ENCODE peak calls at places on chromosomes 4 and X, in ten cellular contexts. One of them, this sample, is unnamed.

GRCh38 chr4:74504212-74504611 is 59.3 kb downstream of the AREG start:
- DNase-seq in upper lobe of right lung: no peak
- DNase-seq in NB4: no peak
- DNase-seq in fibroblast of mammary gland: peak; percentile 74
- DNase-seq in HFF-Myc: no peak
- DNase-seq in GM12864: no peak
- DNase-seq in choroid plexus epithelial cell: peak; percentile 86
- DNase-seq in right lobe of liver: no peak
- DNase-seq in pancreas: no peak
- DNase-seq in astrocyte of the cerebellum: peak; percentile 62
- DNase-seq in this sample: peak; percentile 40

GRCh38 chr4:137601924-137602323 is 69.6 kb upstream of the PCDH18 start:
- DNase-seq in upper lobe of right lung: no peak
- DNase-seq in NB4: no peak
- DNase-seq in fibroblast of mammary gland: no peak
- DNase-seq in HFF-Myc: no peak
- DNase-seq in GM12864: no peak
- DNase-seq in choroid plexus epithelial cell: peak; percentile 31
- DNase-seq in right lobe of liver: no peak
- DNase-seq in pancreas: no peak
- DNase-seq in astrocyte of the cerebellum: no peak
- DNase-seq in this sample: no peak

GRCh38 chr4:35063171-35063570 is 1181.1 kb downstream of the ARAP2 start:
- DNase-seq in upper lobe of right lung: no peak
- DNase-seq in NB4: no peak
- DNase-seq in fibroblast of mammary gland: no peak
- DNase-seq in HFF-Myc: no peak
- DNase-seq in GM12864: no peak
- DNase-seq in choroid plexus epithelial cell: no peak
- DNase-seq in right lobe of liver: no peak
- DNase-seq in pancreas: no peak
- DNase-seq in astrocyte of the cerebellum: no peak
- DNase-seq in this sample: no peak

GRCh38 chr4:60201052-60201673 is 999.0 kb upstream of the ADGRL3 start:
- DNase-seq in upper lobe of right lung: no peak
- DNase-seq in NB4: peak; percentile 73
- DNase-seq in fibroblast of mammary gland: peak; percentile 52
- DNase-seq in HFF-Myc: peak; percentile 35
- DNase-seq in GM12864: peak; percentile 19
- DNase-seq in choroid plexus epithelial cell: peak; percentile 69
- DNase-seq in right lobe of liver: peak; percentile 37
- DNase-seq in pancreas: peak; percentile 41
- DNase-seq in astrocyte of the cerebellum: peak; percentile 55
- DNase-seq in this sample: peak; percentile 57

GRCh38 chr4:128718793-128719192 is 90.7 kb upstream of the JADE1 start:
- DNase-seq in upper lobe of right lung: no peak
- DNase-seq in NB4: no peak
- DNase-seq in fibroblast of mammary gland: peak; percentile 28
- DNase-seq in HFF-Myc: no peak
- DNase-seq in GM12864: no peak
- DNase-seq in choroid plexus epithelial cell: peak; percentile 45
- DNase-seq in right lobe of liver: no peak
- DNase-seq in pancreas: no peak
- DNase-seq in astrocyte of the cerebellum: peak; percentile 42
- DNase-seq in this sample: peak; percentile 62

GRCh38 chrX:72394518-72395163 is 88.9 kb upstream of the CITED1 start:
- DNase-seq in upper lobe of right lung: no peak
- DNase-seq in NB4: peak; percentile 30
- DNase-seq in fibroblast of mammary gland: peak; percentile 70
- DNase-seq in HFF-Myc: no peak
- DNase-seq in GM12864: no peak
- DNase-seq in choroid plexus epithelial cell: peak; percentile 64
- DNase-seq in right lobe of liver: no peak
- DNase-seq in pancreas: no peak
- DNase-seq in astrocyte of the cerebellum: peak; percentile 24
- DNase-seq in this sample: peak; percentile 64

GRCh38 chrX:18861436-18861950 is 122.4 kb downstream of the PHKA2 start:
- DNase-seq in upper lobe of right lung: no peak
- DNase-seq in NB4: no peak
- DNase-seq in fibroblast of mammary gland: no peak
- DNase-seq in HFF-Myc: no peak
- DNase-seq in GM12864: no peak
- DNase-seq in choroid plexus epithelial cell: no peak
- DNase-seq in right lobe of liver: no peak
- DNase-seq in pancreas: no peak
- DNase-seq in astrocyte of the cerebellum: no peak
- DNase-seq in this sample: no peak

GRCh38 chrX:137695405-137695804 is 129.5 kb downstream of the ZIC3 start:
- DNase-seq in upper lobe of right lung: no peak
- DNase-seq in NB4: no peak
- DNase-seq in fibroblast of mammary gland: no peak
- DNase-seq in HFF-Myc: no peak
- DNase-seq in GM12864: no peak
- DNase-seq in choroid plexus epithelial cell: no peak
- DNase-seq in right lobe of liver: no peak
- DNase-seq in pancreas: no peak
- DNase-seq in astrocyte of the cerebellum: no peak
- DNase-seq in this sample: no peak

GRCh38 chr4:186757696-186758330 is 34.2 kb upstream of the FAT1 start:
- DNase-seq in upper lobe of right lung: no peak
- DNase-seq in NB4: no peak
- DNase-seq in fibroblast of mammary gland: no peak
- DNase-seq in HFF-Myc: peak; percentile 70
- DNase-seq in GM12864: no peak
- DNase-seq in choroid plexus epithelial cell: no peak
- DNase-seq in right lobe of liver: no peak
- DNase-seq in pancreas: no peak
- DNase-seq in astrocyte of the cerebellum: no peak
- DNase-seq in this sample: no peak

DNA sequence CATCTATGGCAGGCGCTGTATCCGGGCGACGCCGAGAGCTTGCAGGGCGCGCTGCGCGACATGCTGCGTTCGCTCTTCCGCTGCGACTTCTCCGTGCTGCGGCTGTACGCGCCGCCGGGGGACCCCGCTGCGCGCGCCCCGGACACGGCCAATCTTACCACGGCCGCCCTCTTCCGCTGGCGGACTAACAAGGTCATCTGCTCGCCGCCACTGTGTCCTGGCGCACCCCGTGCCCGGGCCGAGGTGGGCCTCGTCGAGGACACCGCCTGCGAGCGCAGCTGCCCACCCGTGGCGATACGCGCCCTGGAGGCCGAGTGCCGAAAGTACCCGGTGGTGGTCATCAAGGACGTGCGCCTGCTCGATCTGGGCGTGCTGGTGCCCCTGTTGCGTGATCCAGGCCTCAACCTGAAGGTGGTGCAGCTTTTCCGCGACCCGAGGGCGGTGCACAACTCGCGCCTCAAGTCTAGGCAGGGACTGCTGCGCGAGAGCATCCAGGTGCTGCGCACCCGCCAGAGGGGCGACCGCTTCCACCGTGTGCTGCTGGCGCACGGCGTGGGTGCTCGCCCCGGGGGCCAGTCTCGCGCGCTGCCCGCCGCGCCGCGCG is 874 bp downstream of the CHST7 start:
- DNase-seq in upper lobe of right lung: no peak
- DNase-seq in NB4: no peak
- DNase-seq in fibroblast of mammary gland: no peak
- DNase-seq in HFF-Myc: no peak
- DNase-seq in GM12864: no peak
- DNase-seq in choroid plexus epithelial cell: peak; percentile 16
- DNase-seq in right lobe of liver: peak; percentile 32
- DNase-seq in pancreas: peak; percentile 18
- DNase-seq in astrocyte of the cerebellum: no peak
- DNase-seq in this sample: no peak
- TF ChIP-seq CTCF in upper lobe of right lung: no peak
- TF ChIP-seq CTCF in NB4: no peak
- TF ChIP-seq CTCF in fibroblast of mammary gland: no peak
- TF ChIP-seq CTCF in HFF-Myc: no peak
- TF ChIP-seq CTCF in GM12864: no peak
- TF ChIP-seq CTCF in choroid plexus epithelial cell: no peak
- TF ChIP-seq CTCF in right lobe of liver: no peak
- TF ChIP-seq CTCF in pancreas: no peak
- TF ChIP-seq CTCF in astrocyte of the cerebellum: no peak
- TF ChIP-seq CTCF in this sample: no peak

DNA sequence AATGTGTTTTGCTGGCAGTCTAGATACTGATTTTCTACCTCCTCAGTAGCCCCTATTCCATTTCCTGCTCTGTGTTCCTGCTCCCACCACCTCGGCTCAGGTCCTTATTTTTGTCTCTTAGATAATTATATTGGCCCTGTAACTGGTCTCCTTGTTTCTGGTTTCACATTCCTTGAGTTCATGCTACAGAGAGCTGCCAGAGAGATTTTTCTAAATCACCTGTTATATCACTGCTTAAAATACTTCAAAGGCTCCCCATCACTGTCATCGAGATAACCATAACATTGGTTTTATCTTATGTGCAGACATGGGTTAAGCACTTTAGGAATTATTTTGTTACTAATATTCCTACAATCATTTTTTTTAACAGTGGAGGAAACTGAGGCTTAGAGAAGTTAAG is 9.6 kb downstream of the SYNPO2 start:
- DNase-seq in upper lobe of right lung: no peak
- DNase-seq in NB4: no peak
- DNase-seq in fibroblast of mammary gland: no peak
- DNase-seq in HFF-Myc: no peak
- DNase-seq in GM12864: no peak
- DNase-seq in choroid plexus epithelial cell: no peak
- DNase-seq in right lobe of liver: no peak
- DNase-seq in pancreas: no peak
- DNase-seq in astrocyte of the cerebellum: no peak
- DNase-seq in this sample: no peak
- H3K4me3 ChIP-seq in upper lobe of right lung: no peak overlapping the region
- H3K4me3 ChIP-seq in NB4: no peak overlapping the region
- H3K4me3 ChIP-seq in fibroblast of mammary gland: no peak overlapping the region
- H3K4me3 ChIP-seq in HFF-Myc: no peak overlapping the region
- H3K4me3 ChIP-seq in GM12864: no peak overlapping the region
- H3K4me3 ChIP-seq in choroid plexus epithelial cell: no peak overlapping the region
- H3K4me3 ChIP-seq in right lobe of liver: no peak overlapping the region
- H3K4me3 ChIP-seq in pancreas: no peak overlapping the region
- H3K4me3 ChIP-seq in astrocyte of the cerebellum: no peak overlapping the region
- H3K4me3 ChIP-seq in this sample: no peak overlapping the region

GRCh38 chr4:102501635-102502382 is 650 bp downstream of the NFKB1 start:
- DNase-seq in upper lobe of right lung: peak; percentile 94
- DNase-seq in NB4: peak; percentile 95
- DNase-seq in fibroblast of mammary gland: peak; percentile 72
- DNase-seq in HFF-Myc: no peak
- DNase-seq in GM12864: peak; percentile 67
- DNase-seq in choroid plexus epithelial cell: peak; percentile 73
- DNase-seq in right lobe of liver: peak; percentile 76
- DNase-seq in pancreas: peak; percentile 77
- DNase-seq in astrocyte of the cerebellum: peak; percentile 42
- DNase-seq in this sample: peak; percentile 71
- TF ChIP-seq CTCF in upper lobe of right lung: no peak
- TF ChIP-seq CTCF in NB4: no peak
- TF ChIP-seq CTCF in fibroblast of mammary gland: no peak
- TF ChIP-seq CTCF in HFF-Myc: no peak
- TF ChIP-seq CTCF in GM12864: no peak
- TF ChIP-seq CTCF in choroid plexus epithelial cell: no peak
- TF ChIP-seq CTCF in right lobe of liver: no peak
- TF ChIP-seq CTCF in pancreas: no peak
- TF ChIP-seq CTCF in astrocyte of the cerebellum: peak; percentile 6
- TF ChIP-seq CTCF in this sample: peak; percentile 4

GRCh38 chr4:125392683-125393082 is 77.9 kb downstream of the FAT4 start:
- DNase-seq in upper lobe of right lung: no peak
- DNase-seq in NB4: no peak
- DNase-seq in fibroblast of mammary gland: no peak
- DNase-seq in HFF-Myc: no peak
- DNase-seq in GM12864: no peak
- DNase-seq in choroid plexus epithelial cell: no peak
- DNase-seq in right lobe of liver: no peak
- DNase-seq in pancreas: no peak
- DNase-seq in astrocyte of the cerebellum: no peak
- DNase-seq in this sample: peak; percentile 26

GRCh38 chr4:125390126-125390525 is 75.4 kb downstream of the FAT4 start:
- DNase-seq in upper lobe of right lung: no peak
- DNase-seq in NB4: no peak
- DNase-seq in fibroblast of mammary gland: peak; percentile 93
- DNase-seq in HFF-Myc: no peak
- DNase-seq in GM12864: no peak
- DNase-seq in choroid plexus epithelial cell: peak; percentile 88
- DNase-seq in right lobe of liver: no peak
- DNase-seq in pancreas: no peak
- DNase-seq in astrocyte of the cerebellum: peak; percentile 38
- DNase-seq in this sample: peak; percentile 75

GRCh38 chr4:125397226-125397625 is 82.5 kb downstream of the FAT4 start:
- DNase-seq in upper lobe of right lung: no peak
- DNase-seq in NB4: no peak
- DNase-seq in fibroblast of mammary gland: no peak
- DNase-seq in HFF-Myc: no peak
- DNase-seq in GM12864: no peak
- DNase-seq in choroid plexus epithelial cell: no peak
- DNase-seq in right lobe of liver: no peak
- DNase-seq in pancreas: no peak
- DNase-seq in astrocyte of the cerebellum: no peak
- DNase-seq in this sample: no peak

GRCh38 chr4:125390727-125391126 is 76.0 kb downstream of the FAT4 start:
- DNase-seq in upper lobe of right lung: no peak
- DNase-seq in NB4: no peak
- DNase-seq in fibroblast of mammary gland: no peak
- DNase-seq in HFF-Myc: no peak
- DNase-seq in GM12864: no peak
- DNase-seq in choroid plexus epithelial cell: no peak
- DNase-seq in right lobe of liver: no peak
- DNase-seq in pancreas: no peak
- DNase-seq in astrocyte of the cerebellum: no peak
- DNase-seq in this sample: peak; percentile 45

GRCh38 chr4:125393825-125394224 is 79.1 kb downstream of the FAT4 start:
- DNase-seq in upper lobe of right lung: no peak
- DNase-seq in NB4: no peak
- DNase-seq in fibroblast of mammary gland: no peak
- DNase-seq in HFF-Myc: no peak
- DNase-seq in GM12864: no peak
- DNase-seq in choroid plexus epithelial cell: no peak
- DNase-seq in right lobe of liver: no peak
- DNase-seq in pancreas: no peak
- DNase-seq in astrocyte of the cerebellum: no peak
- DNase-seq in this sample: no peak
- H3K4me3 ChIP-seq in upper lobe of right lung: no peak overlapping the region
- H3K4me3 ChIP-seq in NB4: no peak overlapping the region
- H3K4me3 ChIP-seq in fibroblast of mammary gland: no peak overlapping the region
- H3K4me3 ChIP-seq in HFF-Myc: no peak overlapping the region
- H3K4me3 ChIP-seq in GM12864: no peak overlapping the region
- H3K4me3 ChIP-seq in choroid plexus epithelial cell: no peak overlapping the region
- H3K4me3 ChIP-seq in right lobe of liver: no peak overlapping the region
- H3K4me3 ChIP-seq in pancreas: no peak overlapping the region
- H3K4me3 ChIP-seq in astrocyte of the cerebellum: no peak overlapping the region
- H3K4me3 ChIP-seq in this sample: no peak overlapping the region

GRCh38 chr4:176191974-176192373 is 3.4 kb downstream of the SPATA4 start:
- DNase-seq in upper lobe of right lung: no peak
- DNase-seq in NB4: no peak
- DNase-seq in fibroblast of mammary gland: peak; percentile 71
- DNase-seq in HFF-Myc: no peak
- DNase-seq in GM12864: no peak
- DNase-seq in choroid plexus epithelial cell: no peak
- DNase-seq in right lobe of liver: no peak
- DNase-seq in pancreas: no peak
- DNase-seq in astrocyte of the cerebellum: no peak
- DNase-seq in this sample: peak; percentile 32
- TF ChIP-seq CTCF in upper lobe of right lung: no peak
- TF ChIP-seq CTCF in NB4: no peak
- TF ChIP-seq CTCF in fibroblast of mammary gland: no peak
- TF ChIP-seq CTCF in HFF-Myc: no peak
- TF ChIP-seq CTCF in GM12864: peak; percentile 5
- TF ChIP-seq CTCF in choroid plexus epithelial cell: no peak
- TF ChIP-seq CTCF in right lobe of liver: no peak
- TF ChIP-seq CTCF in pancreas: no peak
- TF ChIP-seq CTCF in astrocyte of the cerebellum: no peak
- TF ChIP-seq CTCF in this sample: no peak

GRCh38 chr4:109728385-109728784 is 1.5 kb downstream of the PLA2G12A start:
- DNase-seq in upper lobe of right lung: no peak
- DNase-seq in NB4: no peak
- DNase-seq in fibroblast of mammary gland: no peak
- DNase-seq in HFF-Myc: no peak
- DNase-seq in GM12864: no peak
- DNase-seq in choroid plexus epithelial cell: no peak
- DNase-seq in right lobe of liver: no peak
- DNase-seq in pancreas: no peak
- DNase-seq in astrocyte of the cerebellum: no peak
- DNase-seq in this sample: no peak
- H3K4me3 ChIP-seq in upper lobe of right lung: peak overlapping the region; percentile 60
- H3K4me3 ChIP-seq in NB4: peak overlapping the region; percentile 86
- H3K4me3 ChIP-seq in fibroblast of mammary gland: no peak overlapping the region
- H3K4me3 ChIP-seq in HFF-Myc: peak overlapping the region; percentile 78
- H3K4me3 ChIP-seq in GM12864: peak overlapping the region; percentile 14
- H3K4me3 ChIP-seq in choroid plexus epithelial cell: peak overlapping the region; percentile 89
- H3K4me3 ChIP-seq in right lobe of liver: peak overlapping the region; percentile 71
- H3K4me3 ChIP-seq in pancreas: peak overlapping the region; percentile 35
- H3K4me3 ChIP-seq in astrocyte of the cerebellum: peak overlapping the region; percentile 64
- H3K4me3 ChIP-seq in this sample: peak overlapping the region; percentile 10